ENCODE peak calls at places on chromosome X, in seven cellular contexts. Q is IMR-90, F is neuronal stem cell, D is trophoblast cell, W is mesenchymal stem cell, A is mesendoderm, X is H1. C is an unnamed sample.

GRCh38 chrX:55120767-55121358 is 32.0 kb downstream of the PAGE2 start:
- DNase-seq in Q (no peak), F (no peak), D (no peak), W (no peak), A (peak), X (no peak), C (no peak)

GRCh38 chrX:77223046-77223445 is 224.1 kb upstream of the FGF16 start:
- DNase-seq in Q (no peak), F (no peak), D (no peak), W (no peak), A (peak), X (no peak), C (peak)

GRCh38 chrX:12489341-12489740 is 301.9 kb upstream of the PRPS2 start:
- DNase-seq in Q (peak), F (no peak), D (no peak), W (no peak), A (no peak), X (no peak), C (no peak)

GRCh38 chrX:11431833-11432232 is 138.6 kb downstream of the AMELX start:
- DNase-seq in Q (no peak), F (no peak), D (no peak), W (peak), A (no peak), X (no peak), C (no peak)

GRCh38 chrX:29666361-29666760 is 549.0 kb upstream of the MAGEB2 start:
- DNase-seq in Q (peak), F (no peak), D (no peak), W (no peak), A (no peak), X (no peak), C (no peak)

GRCh38 chrX:50198348-50198747 is 2.5 kb downstream of the AKAP4 start:
- DNase-seq in Q (no peak), F (no peak), D (no peak), W (no peak), A (peak), X (no peak), C (no peak)

GRCh38 chrX:17833954-17834353 is 27.1 kb downstream of the RAI2 start:
- DNase-seq in Q (no peak), F (no peak), D (no peak), W (no peak), A (no peak), X (no peak), C (no peak)

GRCh38 chrX:134622056-134622812 is 36.0 kb downstream of the PLAC1 start:
- DNase-seq in Q (peak), F (no peak), D (no peak), W (peak), A (peak), X (peak), C (peak)

GRCh38 chrX:17160971-17161370 is 214.0 kb upstream of the NHS start:
- DNase-seq in Q (no peak), F (no peak), D (no peak), W (no peak), A (peak), X (no peak), C (no peak)

GRCh38 chrX:106208154-106208553 is 40.0 kb downstream of the PWWP3B start:
- DNase-seq in Q (no peak), F (no peak), D (no peak), W (no peak), A (no peak), X (no peak), C (no peak)

GRCh38 chrX:46904626-46905025 is 7.6 kb upstream of the JADE3 start:
- DNase-seq in Q (no peak), F (no peak), D (no peak), W (no peak), A (no peak), X (no peak), C (no peak)

GRCh38 chrX:22159071-22159470 is 113.6 kb upstream of the CBLL2 start:
- DNase-seq in Q (peak), F (no peak), D (no peak), W (no peak), A (no peak), X (no peak), C (no peak)

GRCh38 chrX:133776072-133776471 is 209.3 kb downstream of the GPC3 start:
- DNase-seq in Q (no peak), F (no peak), D (no peak), W (no peak), A (peak), X (peak), C (peak)

GRCh38 chrX:70479197-70479969 is 34.7 kb downstream of the DLG3 start:
- DNase-seq in Q (peak), F (no peak), D (no peak), W (peak), A (no peak), X (no peak), C (no peak)

GRCh38 chrX:102975016-102975415 is 37.9 kb downstream of the RAB40AL start:
- DNase-seq in Q (no peak), F (no peak), D (no peak), W (no peak), A (no peak), X (no peak), C (no peak)

GRCh38 chrX:100980608-100981497 is 11.3 kb downstream of the ARL13A start:
- DNase-seq in Q (peak), F (no peak), D (no peak), W (peak), A (no peak), X (no peak), C (no peak)

GRCh38 chrX:70196961-70197805 is 19.9 kb downstream of the DGAT2L6 start:
- DNase-seq in Q (peak), F (peak), D (peak), W (peak), A (peak), X (peak), C (peak)

GRCh38 chrX:102720237-102721168 is at the start of gene GPRASP3:
- DNase-seq in Q (peak), F (peak), D (peak), W (peak), A (peak), X (no peak), C (no peak)

GRCh38 chrX:131778269-131779218 is 234.7 kb downstream of the OR13H1 start:
- DNase-seq in Q (peak), F (no peak), D (peak), W (no peak), A (peak), X (no peak), C (no peak)

GRCh38 chrX:107449490-107450175 is at the start of gene FRMPD3:
- DNase-seq in Q (no peak), F (peak), D (no peak), W (no peak), A (no peak), X (no peak), C (peak)

GRCh38 chrX:16687514-16687913 is 25.0 kb downstream of the CTPS2 start:
- DNase-seq in Q (peak), F (no peak), D (no peak), W (peak), A (no peak), X (no peak), C (no peak)

GRCh38 chrX:727738-728621 is 97.4 kb downstream of the SHOX start:
- DNase-seq in Q (no peak), F (peak), D (no peak), W (no peak), A (peak), X (peak), C (peak)

GRCh38 chrX:56745019-56745418 is 16.0 kb downstream of the NBDY start:
- DNase-seq in Q (peak), F (no peak), D (no peak), W (peak), A (no peak), X (no peak), C (no peak)

GRCh38 chrX:153061732-153062131 is 5.5 kb downstream of the PNMA3 start:
- DNase-seq in Q (peak), F (no peak), D (no peak), W (peak), A (no peak), X (no peak), C (no peak)

GRCh38 chrX:141341341-141341740 is 99.0 kb upstream of the SPANXC start:
- DNase-seq in Q (peak), F (no peak), D (no peak), W (peak), A (no peak), X (no peak), C (no peak)

GRCh38 chrX:53714580-53715335 is 28.2 kb upstream of the HUWE1 start:
- DNase-seq in Q (peak), F (no peak), D (peak), W (no peak), A (peak), X (no peak), C (no peak)

GRCh38 chrX:8684201-8684600 is 47.7 kb downstream of the ANOS1 start:
- DNase-seq in Q (no peak), F (peak), D (no peak), W (no peak), A (no peak), X (no peak), C (no peak)

GRCh38 chrX:108033890-108034289 is 11.0 kb upstream of the VSIG1 start:
- DNase-seq in Q (no peak), F (no peak), D (no peak), W (no peak), A (peak), X (no peak), C (no peak)

GRCh38 chrX:154024271-154024670 is 4.6 kb upstream of the IRAK1 start:
- DNase-seq in Q (no peak), F (no peak), D (no peak), W (no peak), A (no peak), X (no peak), C (no peak)

GRCh38 chrX:39966186-39966585 is 131.6 kb downstream of the BCOR start:
- DNase-seq in Q (peak), F (no peak), D (no peak), W (no peak), A (no peak), X (no peak), C (no peak)

GRCh38 chrX:39967348-39967747 is 130.4 kb downstream of the BCOR start:
- DNase-seq in Q (peak), F (no peak), D (no peak), W (no peak), A (peak), X (no peak), C (no peak)

GRCh38 chrX:39971760-39972159 is 126.0 kb downstream of the BCOR start:
- DNase-seq in Q (no peak), F (no peak), D (no peak), W (no peak), A (no peak), X (no peak), C (no peak)

GRCh38 chrX:39969826-39970569 is 127.8 kb downstream of the BCOR start:
- DNase-seq in Q (no peak), F (no peak), D (no peak), W (no peak), A (no peak), X (no peak), C (no peak)

GRCh38 chrX:39969099-39969825 is 128.5 kb downstream of the BCOR start:
- DNase-seq in Q (no peak), F (no peak), D (no peak), W (no peak), A (peak), X (no peak), C (peak)
- H3K9ac ChIP-seq in Q (no peak), F (peak), D (no peak), W (no peak), A (no peak), X (no peak), C (no peak)

GRCh38 chrX:72461766-72462165 is 110.9 kb downstream of the HDAC8 start:
- DNase-seq in Q (no peak), F (no peak), D (no peak), W (no peak), A (no peak), X (no peak), C (no peak)
- H3K18ac ChIP-seq in Q (no peak), F (no peak), D (no peak), W (no peak), A (no peak), X (no peak), C (no peak)

DNA sequence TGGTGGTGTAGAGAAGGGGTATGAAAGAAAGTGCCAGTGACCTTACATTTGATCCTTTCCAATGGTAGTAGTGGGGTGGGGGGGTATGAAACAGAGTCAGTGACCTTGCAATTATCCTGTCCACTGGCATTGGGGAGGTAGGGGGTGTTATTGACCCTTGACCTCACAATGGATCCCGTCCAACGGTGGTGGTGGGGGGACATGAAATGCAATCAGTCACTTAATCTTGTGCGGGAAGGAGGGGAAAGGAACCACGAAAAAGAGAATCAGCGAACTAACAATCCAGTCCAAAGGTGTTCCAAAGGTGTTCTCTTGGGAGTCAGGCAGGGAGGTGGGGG is 619 bp upstream of the PDK3 start:
- DNase-seq in Q (no peak), F (no peak), D (no peak), W (no peak), A (no peak), X (no peak), C (no peak)
- H3K9ac ChIP-seq in Q (peak), F (no peak), D (peak), W (peak), A (peak), X (peak), C (peak)

DNA sequence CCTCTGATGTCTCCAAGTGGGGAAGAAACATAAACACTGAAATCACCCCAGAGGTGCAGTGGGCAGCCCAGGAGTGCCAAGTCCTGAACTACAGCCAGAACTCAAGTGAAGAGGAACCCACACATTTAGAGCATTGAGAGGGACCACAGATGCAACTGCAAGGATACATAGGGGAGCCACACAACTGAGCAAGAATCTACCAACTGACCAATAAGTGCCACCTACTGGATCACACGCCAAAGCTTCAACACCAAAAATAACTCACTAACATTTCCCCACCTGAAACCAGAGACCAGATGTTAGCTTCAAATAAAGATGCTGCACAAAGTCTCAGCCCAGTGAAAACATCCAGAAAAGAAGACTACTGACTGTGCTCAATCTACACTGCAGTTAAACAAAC is 276.7 kb upstream of the GRIA3 start:
- DNase-seq in Q (no peak), F (no peak), D (no peak), W (no peak), A (no peak), X (no peak), C (no peak)
- H3K18ac ChIP-seq in Q (no peak), F (no peak), D (no peak), W (no peak), A (no peak), X (no peak), C (no peak)

GRCh38 chrX:150696264-150696789 is 3.1 kb downstream of the MTMR1 start:
- DNase-seq in Q (no peak), F (no peak), D (no peak), W (no peak), A (no peak), X (no peak), C (no peak)

GRCh38 chrX:150696836-150697235 is 3.6 kb downstream of the MTMR1 start:
- DNase-seq in Q (no peak), F (no peak), D (no peak), W (no peak), A (no peak), X (no peak), C (no peak)

GRCh38 chrX:150693782-150694574 is 782 bp downstream of the MTMR1 start:
- DNase-seq in Q (peak), F (no peak), D (peak), W (peak), A (peak), X (peak), C (peak)

GRCh38 chrX:150692837-150693781 is at the start of gene MTMR1:
- DNase-seq in Q (no peak), F (no peak), D (no peak), W (no peak), A (peak), X (no peak), C (no peak)

DNA sequence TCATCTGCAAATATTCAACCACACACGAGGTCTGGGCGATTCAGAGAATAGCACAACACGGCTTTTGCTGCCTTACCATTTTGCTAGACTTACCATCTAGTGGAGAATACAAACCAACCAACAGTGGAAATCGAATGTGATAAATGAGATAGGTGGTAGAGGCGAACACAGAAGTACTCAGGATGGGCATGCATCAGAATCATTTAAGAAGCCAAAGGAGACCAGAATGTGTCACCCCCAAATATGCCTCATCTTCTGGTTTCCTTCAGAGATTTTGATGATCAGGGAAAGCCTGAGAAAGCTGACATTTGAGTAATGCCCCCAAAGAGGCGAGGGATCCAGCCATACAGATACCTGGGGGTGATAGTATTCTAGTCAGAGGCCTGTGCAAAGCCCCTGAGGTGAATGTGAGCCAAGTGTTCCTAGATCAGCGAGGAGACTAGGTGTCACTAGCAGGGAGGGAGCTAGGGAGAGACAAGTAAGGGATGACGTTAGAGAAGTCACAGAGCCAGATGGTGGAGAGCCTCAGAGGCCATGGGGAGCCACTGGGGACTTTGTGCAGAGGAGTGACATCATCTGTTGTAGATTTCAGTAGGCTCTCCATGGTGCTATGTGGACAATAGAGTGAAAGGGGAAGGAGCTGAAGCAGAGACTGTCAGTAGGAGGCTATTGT is 1.7 kb downstream of the MTMR1 start:
- DNase-seq in Q (no peak), F (no peak), D (no peak), W (no peak), A (no peak), X (no peak), C (no peak)
- H3K9ac ChIP-seq in Q (no peak), F (no peak), D (no peak), W (peak), A (no peak), X (no peak), C (no peak)

GRCh38 chrX:130401415-130402210 is at the start of gene RBMX2:
- DNase-seq in Q (peak), F (peak), D (peak), W (peak), A (peak), X (peak), C (peak)
- H3K18ac ChIP-seq in Q (peak), F (peak), D (no peak), W (peak), A (no peak), X (no peak), C (peak)